ENCODE peak calls at places on chromosomes 5 and 9, in eight cellular contexts. I is heart left ventricle, O is gastrocnemius medialis, L is pancreas, R is fibroblast of lung, T is SJSA1, G is kidney epithelial cell, Y is adrenal gland. V is an unnamed sample.
A peak's percentile ranks its signal among the peaks of the same experiment; 100 is the strongest.

GRCh38 chr9:2228132-2228531 is 213.0 kb downstream of the SMARCA2 start:
- DNase-seq in I (no peak), O (no peak), L (no peak), R (no peak), T (no peak), G (no peak), Y (peak; percentile 37), V (no peak)

GRCh38 chr5:145237843-145238242 is 597.3 kb downstream of the PRELID2 start:
- DNase-seq in I (no peak), O (no peak), L (peak; percentile 69), R (peak; percentile 38), T (peak; percentile 72), G (peak; percentile 18), Y (peak; percentile 37), V (peak; percentile 28)

GRCh38 chr5:55969956-55970355 is 24.8 kb downstream of the IL6ST start:
- DNase-seq in I (no peak), O (no peak), L (no peak), R (peak; percentile 51), T (peak; percentile 20), G (no peak), Y (no peak), V (no peak)

GRCh38 chr5:177049285-177049684 is 26.8 kb downstream of the ZNF346 start:
- DNase-seq in I (no peak), O (no peak), L (no peak), R (no peak), T (no peak), G (no peak), Y (no peak), V (no peak)

GRCh38 chr9:121824651-121825480 is 173.4 kb downstream of the DAB2IP start:
- DNase-seq in I (no peak), O (no peak), L (no peak), R (no peak), T (no peak), G (no peak), Y (no peak), V (no peak)

GRCh38 chr9:128242828-128243485 is 32.9 kb downstream of the GOLGA2 start:
- DNase-seq in I (peak; percentile 49), O (no peak), L (peak; percentile 18), R (no peak), T (no peak), G (no peak), Y (no peak), V (no peak)

GRCh38 chr9:127154390-127155191 is 32.2 kb upstream of the ANGPTL2 start:
- DNase-seq in I (peak; percentile 81), O (no peak), L (peak; percentile 19), R (peak; percentile 96), T (no peak), G (no peak), Y (peak; percentile 39), V (peak; percentile 86)

GRCh38 chr5:157821822-157822622 is 36.9 kb downstream of the CLINT1 start:
- DNase-seq in I (no peak), O (no peak), L (no peak), R (peak; percentile 47), T (no peak), G (no peak), Y (no peak), V (no peak)

GRCh38 chr9:133351908-133352634 is 4.1 kb downstream of the RPL7A start:
- DNase-seq in I (no peak), O (no peak), L (no peak), R (peak; percentile 59), T (no peak), G (no peak), Y (peak; percentile 56), V (peak; percentile 70)

GRCh38 chr5:81579525-81579924 is 171.4 kb downstream of the SSBP2 start:
- DNase-seq in I (no peak), O (no peak), L (no peak), R (no peak), T (no peak), G (no peak), Y (no peak), V (no peak)

GRCh38 chr9:12813960-12814876 is 39.4 kb downstream of the LURAP1L start:
- DNase-seq in I (no peak), O (peak; percentile 11), L (peak; percentile 60), R (peak; percentile 99), T (peak; percentile 75), G (peak; percentile 98), Y (peak; percentile 79), V (peak; percentile 100)

GRCh38 chr5:6634788-6635430 is 1.7 kb downstream of the SRD5A1 start:
- DNase-seq in I (no peak), O (no peak), L (no peak), R (no peak), T (no peak), G (no peak), Y (no peak), V (no peak)

GRCh38 chr5:6636293-6636692 is 3.1 kb downstream of the SRD5A1 start:
- DNase-seq in I (no peak), O (no peak), L (no peak), R (no peak), T (no peak), G (no peak), Y (no peak), V (no peak)

GRCh38 chr5:6638236-6638635 is 5.0 kb downstream of the SRD5A1 start:
- DNase-seq in I (no peak), O (no peak), L (no peak), R (no peak), T (no peak), G (no peak), Y (no peak), V (no peak)

GRCh38 chr5:6637022-6637421 is 3.8 kb downstream of the SRD5A1 start:
- DNase-seq in I (no peak), O (no peak), L (no peak), R (no peak), T (no peak), G (no peak), Y (no peak), V (no peak)

DNA sequence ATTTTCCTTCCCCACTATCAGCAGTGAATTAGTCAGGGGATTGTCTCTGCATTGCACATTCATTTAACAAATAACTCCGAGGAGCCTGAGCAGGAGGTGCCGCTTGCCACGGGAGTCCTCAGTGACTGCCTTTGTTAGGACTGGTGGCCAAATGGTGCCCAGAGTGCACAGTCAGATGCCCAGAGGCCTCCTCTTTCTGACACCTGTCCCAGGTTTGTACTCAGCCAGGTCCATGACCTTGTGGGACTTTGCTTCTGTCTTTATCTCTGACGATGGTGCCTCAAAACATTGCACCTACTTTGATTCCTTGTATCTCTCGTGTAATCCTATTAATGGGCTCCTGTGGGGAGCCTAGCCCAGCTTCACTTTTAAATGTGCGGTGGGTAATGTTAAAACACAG is 4.3 kb downstream of the SRD5A1 start:
- DNase-seq in I (no peak), O (no peak), L (no peak), R (no peak), T (no peak), G (no peak), Y (no peak), V (no peak)
- H3K4me3 ChIP-seq in I (no peak overlapping the region), O (no peak overlapping the region), L (no peak overlapping the region), R (no peak overlapping the region), T (no peak overlapping the region), G (no peak overlapping the region), Y (no peak overlapping the region), V (no peak overlapping the region)

DNA sequence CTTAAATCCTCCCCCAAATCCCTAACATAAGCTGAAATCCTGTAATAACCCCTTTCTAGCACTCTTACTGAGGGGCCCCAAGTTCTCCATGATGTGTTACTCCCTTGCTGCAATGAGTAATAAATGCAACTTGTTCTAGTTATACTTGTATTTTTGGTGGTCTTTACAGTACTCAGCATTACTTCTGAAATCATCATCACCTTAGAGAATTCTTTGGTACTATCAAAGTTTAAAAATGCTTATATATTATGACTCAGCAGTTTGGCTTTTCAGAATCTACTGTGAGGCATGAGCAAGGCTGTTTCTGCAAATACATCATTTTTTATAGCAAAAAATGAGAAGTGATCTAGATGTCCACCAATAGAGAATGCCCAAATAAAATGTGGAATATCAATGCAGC is 20.8 kb upstream of the ROPN1L start:
- DNase-seq in I (no peak), O (no peak), L (no peak), R (peak; percentile 55), T (peak; percentile 26), G (no peak), Y (no peak), V (no peak)
- H3K36me3 ChIP-seq in I (peaks cover 89% of the 10 kb centered on the region), O (peaks cover 86% of the 10 kb centered on the region), L (peaks cover 9% of the 10 kb centered on the region), R (peaks cover 2% of the 10 kb centered on the region), T (peaks cover 82% of the 10 kb centered on the region), G (no peaks in the 10 kb centered on the region), Y (peaks cover 52% of the 10 kb centered on the region), V (peaks cover 93% of the 10 kb centered on the region)

DNA sequence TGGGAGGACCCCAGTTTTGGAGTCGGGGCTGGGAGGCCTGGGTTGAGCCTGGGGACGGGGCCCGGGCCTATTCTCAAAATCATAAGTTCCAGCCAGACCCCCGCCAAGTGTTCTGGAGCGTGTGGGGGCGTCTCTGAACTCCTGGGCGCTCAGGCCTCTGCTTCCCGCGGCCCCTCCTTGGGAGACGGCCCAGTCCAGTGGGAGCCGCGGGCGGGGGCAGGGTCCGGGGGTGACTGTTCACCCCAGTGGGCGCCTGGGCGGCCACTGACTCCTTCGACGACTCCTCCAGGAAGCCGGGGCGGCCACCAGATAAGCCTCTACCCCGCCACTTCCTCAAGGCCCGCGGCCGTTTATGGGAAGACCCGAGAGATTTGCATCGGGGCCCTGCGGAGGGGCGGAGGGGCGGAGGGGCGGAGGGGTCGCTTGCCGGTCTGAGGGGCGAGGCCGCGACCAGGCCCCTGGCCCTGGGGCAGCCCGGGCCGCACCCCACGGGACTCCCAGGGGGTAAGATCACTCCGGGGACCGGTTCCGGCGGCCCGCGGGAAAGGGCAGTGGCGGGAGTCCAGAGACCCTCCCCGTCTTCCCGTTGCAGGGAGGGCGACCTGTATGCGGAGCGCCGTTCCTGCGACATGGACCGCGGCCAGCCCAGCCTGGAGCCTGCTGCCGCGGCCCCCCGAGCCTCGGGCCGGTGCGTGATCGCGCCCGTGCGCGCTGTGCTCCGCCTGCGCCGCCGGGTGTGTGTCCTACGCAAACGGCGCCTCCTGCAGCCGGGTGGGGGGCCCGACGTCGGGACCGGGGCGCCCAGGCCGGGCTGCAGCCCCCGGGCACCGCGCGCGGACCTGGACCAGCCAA is 761 bp downstream of the TOR4A start:
- DNase-seq in I (peak; percentile 53), O (no peak), L (no peak), R (peak; percentile 36), T (no peak), G (no peak), Y (no peak), V (no peak)
- H3K27me3 ChIP-seq in I (no peaks in the 10 kb centered on the region), O (peaks cover 20% of the 10 kb centered on the region), L (no peaks in the 10 kb centered on the region), R (no peaks in the 10 kb centered on the region), T (no peaks in the 10 kb centered on the region), G (no peaks in the 10 kb centered on the region), Y (peaks cover 9% of the 10 kb centered on the region), V (no peaks in the 10 kb centered on the region)

GRCh38 chr5:141403387-141403786 is 809 bp downstream of the PCDHGA9 start:
- DNase-seq in I (no peak), O (no peak), L (no peak), R (no peak), T (no peak), G (no peak), Y (no peak), V (no peak)

GRCh38 chr5:141399555-141400258 is 2.0 kb downstream of the PCDHGB5 start:
- DNase-seq in I (no peak), O (no peak), L (no peak), R (no peak), T (no peak), G (no peak), Y (no peak), V (no peak)

GRCh38 chr5:141402553-141403328 is at the start of gene PCDHGA9:
- DNase-seq in I (no peak), O (no peak), L (no peak), R (peak; percentile 24), T (no peak), G (no peak), Y (peak; percentile 42), V (no peak)

GRCh38 chr5:141393267-141393666 is 834 bp downstream of the PCDHGA8 start:
- DNase-seq in I (no peak), O (no peak), L (no peak), R (no peak), T (no peak), G (no peak), Y (no peak), V (no peak)

GRCh38 chr5:141398608-141399007 is 861 bp downstream of the PCDHGB5 start:
- DNase-seq in I (no peak), O (no peak), L (no peak), R (no peak), T (no peak), G (no peak), Y (no peak), V (no peak)
- H3K4me3 ChIP-seq in I (no peak overlapping the region), O (peak overlapping the region; percentile 44), L (no peak overlapping the region), R (no peak overlapping the region), T (no peak overlapping the region), G (no peak overlapping the region), Y (no peak overlapping the region), V (no peak overlapping the region)